ENCODE peak calls at places on chromosomes 2 and 18, in four cellular contexts. N is GM12878, H is HepG2, L is H1. A is an unnamed sample.

GRCh38 chr18:35510071-35511010 is 12.6 kb upstream of the INO80C start:
- DNase-seq in L (peak), N (no peak), H (no peak), A (no peak)

GRCh38 chr2:159855153-159856140 is 57.4 kb upstream of the CD302 start:
- DNase-seq in N (no peak), H (no peak), L (no peak), A (no peak)

GRCh38 chr2:235669269-235669831 is 175.5 kb downstream of the AGAP1 start:
- DNase-seq in H (peak), L (peak), N (no peak), A (no peak)

GRCh38 chr2:53403836-53404413 is 363.7 kb upstream of the CHAC2 start:
- DNase-seq in L (no peak), H (no peak), N (no peak), A (no peak)

GRCh38 chr2:31265234-31265633 is 31.3 kb downstream of the EHD3 start:
- DNase-seq in H (no peak), N (no peak), L (no peak), A (no peak)

GRCh38 chr2:88545118-88545517 is 82.1 kb downstream of the EIF2AK3 start:
- DNase-seq in L (no peak), H (peak), N (no peak), A (peak)

GRCh38 chr2:178322068-178322467 is 127.8 kb downstream of the OSBPL6 start:
- DNase-seq in H (no peak), L (no peak), N (no peak), A (no peak)

GRCh38 chr2:204958371-204958770 is 413.1 kb downstream of the PARD3B start:
- DNase-seq in N (no peak), L (no peak), H (no peak), A (no peak)

GRCh38 chr18:10798727-10799435 is 273.1 kb downstream of the NAPG start:
- DNase-seq in L (no peak), N (no peak), H (peak), A (peak)

GRCh38 chr2:136381722-136382633 is 264.0 kb upstream of the CXCR4 start:
- DNase-seq in H (no peak), L (peak), N (peak), A (no peak)

GRCh38 chr18:67525328-67526110 is 9.0 kb upstream of the DSEL start:
- DNase-seq in H (peak), L (no peak), N (no peak), A (no peak)

GRCh38 chr18:25743661-25744151 is 346.7 kb downstream of the SS18 start:
- DNase-seq in N (no peak), L (peak), H (no peak), A (no peak)

GRCh38 chr18:12933323-12933722 is 14.5 kb upstream of the SEH1L start:
- DNase-seq in H (peak), N (no peak), L (no peak), A (no peak)

GRCh38 chr2:101380376-101380775 is 6.9 kb downstream of the CREG2 start:
- DNase-seq in H (no peak), N (no peak), L (no peak), A (no peak)

GRCh38 chr2:212911011-212911410 is 240.4 kb downstream of the IKZF2 start:
- DNase-seq in H (no peak), L (no peak), N (no peak), A (no peak)

GRCh38 chr2:133660511-133660910 is 92.2 kb upstream of the NCKAP5 start:
- DNase-seq in L (no peak), H (no peak), N (no peak), A (no peak)

GRCh38 chr2:234373791-234374508 is 122.9 kb downstream of the ARL4C start:
- DNase-seq in N (no peak), H (no peak), L (no peak), A (no peak)

GRCh38 chr2:23925702-23926288 is 1.1 kb downstream of the ATAD2B start:
- DNase-seq in L (no peak), H (peak), N (peak), A (peak)

GRCh38 chr2:120949957-120950590 is 214.4 kb downstream of the GLI2 start:
- DNase-seq in N (no peak), L (no peak), H (no peak), A (no peak)

GRCh38 chr2:152552868-152553267 is 164.4 kb downstream of the PRPF40A start:
- DNase-seq in H (no peak), L (no peak), N (no peak), A (no peak)

GRCh38 chr2:240203031-240203841 is 62.8 kb upstream of the OTOS start:
- DNase-seq in N (no peak), L (no peak), H (no peak), A (no peak)

GRCh38 chr18:21314721-21315120 is 72.7 kb downstream of the GREB1L start:
- DNase-seq in L (no peak), H (no peak), N (no peak), A (no peak)

GRCh38 chr2:381919-382833 is 94.3 kb upstream of the ALKAL2 start:
- DNase-seq in N (no peak), L (no peak), H (no peak), A (no peak)

GRCh38 chr2:9818097-9818496 is 25.2 kb upstream of the TAF1B start:
- DNase-seq in L (no peak), H (no peak), N (no peak), A (no peak)

GRCh38 chr18:6917082-6917481 is 187.6 kb downstream of the ARHGAP28 start:
- DNase-seq in H (no peak), L (no peak), N (no peak), A (no peak)

GRCh38 chr2:85394976-85395375 is 15.2 kb downstream of the CAPG start:
- DNase-seq in L (no peak), N (no peak), H (no peak), A (no peak)

GRCh38 chr2:216687646-216688045 is 7.7 kb downstream of the IGFBP5 start:
- DNase-seq in N (no peak), L (peak), H (peak), A (peak)

GRCh38 chr2:143778981-143779380 is 649.8 kb downstream of the ARHGAP15 start:
- DNase-seq in L (no peak), N (no peak), H (no peak), A (no peak)

GRCh38 chr2:85428343-85428881 is 9.9 kb downstream of the SH2D6 start:
- DNase-seq in H (no peak), L (no peak), N (no peak), A (no peak)

GRCh38 chr2:86383844-86384243 is 46.4 kb upstream of the REEP1 start:
- DNase-seq in H (no peak), L (no peak), N (no peak), A (no peak)

GRCh38 chr2:236129935-236130334 is 38.3 kb downstream of the GBX2 start:
- DNase-seq in N (no peak), L (no peak), H (no peak), A (no peak)

GRCh38 chr2:39530423-39530866 is 93.4 kb upstream of the MAP4K3 start:
- DNase-seq in H (no peak), N (no peak), L (no peak), A (no peak)

GRCh38 chr2:200318940-200319435 is 12.5 kb downstream of the SPATS2L start:
- DNase-seq in L (no peak), H (peak), N (no peak), A (no peak)

GRCh38 chr18:295756-296155 is 27.9 kb upstream of the THOC1 start:
- DNase-seq in L (no peak), N (no peak), H (no peak), A (no peak)

GRCh38 chr2:158024288-158024898 is 77.3 kb upstream of the UPP2 start:
- DNase-seq in L (peak), N (no peak), H (peak), A (peak)

GRCh38 chr2:46269545-46270273 is 27.5 kb upstream of the EPAS1 start:
- DNase-seq in N (no peak), H (no peak), L (no peak), A (no peak)

GRCh38 chr2:20327370-20327769 is 23.3 kb downstream of the PUM2 start:
- DNase-seq in L (no peak), H (no peak), N (no peak), A (no peak)

GRCh38 chr2:20330202-20330601 is 20.4 kb downstream of the PUM2 start:
- DNase-seq in H (no peak), L (no peak), N (no peak), A (no peak)

GRCh38 chr2:20322527-20323300 is 27.9 kb downstream of the PUM2 start:
- DNase-seq in H (no peak), N (no peak), L (no peak), A (no peak)

GRCh38 chr2:20326163-20326780 is 24.4 kb downstream of the PUM2 start:
- DNase-seq in H (peak), L (no peak), N (no peak), A (peak)
- TF ChIP-seq SRF in H (no peak), L (no peak), N (no peak), A (no peak)

GRCh38 chr2:30209227-30209626 is 22.1 kb upstream of the LBH start:
- DNase-seq in H (no peak), L (no peak), N (no peak), A (no peak)

GRCh38 chr2:30206461-30207430 is 24.6 kb upstream of the LBH start:
- DNase-seq in L (no peak), H (no peak), N (no peak), A (no peak)

GRCh38 chr2:30205456-30205855 is 25.9 kb upstream of the LBH start:
- DNase-seq in N (no peak), H (no peak), L (no peak), A (no peak)

GRCh38 chr2:30204281-30204680 is 27.1 kb upstream of the LBH start:
- DNase-seq in H (no peak), L (no peak), N (no peak), A (no peak)

GRCh38 chr2:30208453-30208852 is 22.9 kb upstream of the LBH start:
- DNase-seq in H (peak), L (peak), N (no peak), A (peak)
- TF ChIP-seq CHD2 in H (no peak), L (no peak), N (no peak), A (no peak)

DNA sequence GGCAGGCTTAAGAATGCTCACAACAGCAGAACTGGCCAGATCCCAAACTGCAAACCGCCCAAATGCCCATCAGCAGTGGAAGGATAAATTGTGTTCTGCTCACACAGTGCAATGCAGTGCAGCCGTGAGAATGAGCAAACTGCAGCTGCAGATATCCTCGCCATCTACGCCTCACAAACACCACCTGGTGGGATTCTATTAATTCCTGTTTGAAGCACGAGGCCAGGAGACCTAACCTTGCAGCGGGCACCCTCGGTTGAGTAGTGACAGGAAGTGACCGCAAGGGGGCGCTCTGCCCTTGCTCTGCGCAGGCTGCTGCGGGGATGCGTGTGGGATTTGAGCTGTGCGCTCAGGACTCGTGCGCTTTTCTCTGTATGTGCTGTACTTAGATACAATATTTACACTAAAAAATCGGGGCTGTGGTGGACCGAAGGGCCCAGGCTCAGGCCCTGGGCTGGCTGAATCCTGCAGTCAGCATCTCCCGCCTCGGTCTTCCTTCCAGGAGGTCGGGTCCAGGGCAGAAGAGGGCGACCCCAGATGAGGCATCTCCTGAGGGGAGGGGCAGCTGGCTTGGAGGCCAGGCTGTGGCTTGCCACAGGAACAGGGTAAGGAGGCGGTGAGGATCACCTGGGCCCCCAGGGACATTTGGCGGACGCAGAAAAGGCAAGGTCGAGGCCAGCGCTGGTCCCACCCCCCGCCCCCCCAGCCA is 19.8 kb upstream of the PDIA6 start:
- DNase-seq in H (peak), L (peak), N (peak), A (peak)
- TF ChIP-seq SRF in H (no peak), L (no peak), N (no peak), A (no peak)

DNA sequence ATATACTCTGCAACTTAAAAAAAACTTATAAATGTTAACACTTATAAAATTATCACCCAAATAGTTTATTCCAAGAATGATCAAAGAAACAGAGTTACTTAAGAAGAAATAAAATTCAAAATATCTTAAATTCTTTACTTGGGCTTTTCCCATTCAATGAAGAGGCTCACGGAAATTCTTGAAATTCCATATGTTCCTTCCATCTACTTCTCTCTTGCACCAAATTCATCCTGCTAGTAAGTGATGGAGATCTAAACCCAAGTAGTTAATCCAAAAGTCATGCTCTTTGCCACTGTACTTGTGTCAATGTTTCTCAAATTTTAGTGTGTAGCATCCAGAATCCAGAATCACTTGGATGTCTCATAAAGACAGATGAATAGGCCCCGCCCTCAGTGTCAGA is 465.9 kb downstream of the TXNL1 start:
- DNase-seq in L (no peak), N (no peak), H (no peak), A (no peak)
- TF ChIP-seq CHD2 in L (no peak), N (no peak), H (no peak), A (no peak)

DNA sequence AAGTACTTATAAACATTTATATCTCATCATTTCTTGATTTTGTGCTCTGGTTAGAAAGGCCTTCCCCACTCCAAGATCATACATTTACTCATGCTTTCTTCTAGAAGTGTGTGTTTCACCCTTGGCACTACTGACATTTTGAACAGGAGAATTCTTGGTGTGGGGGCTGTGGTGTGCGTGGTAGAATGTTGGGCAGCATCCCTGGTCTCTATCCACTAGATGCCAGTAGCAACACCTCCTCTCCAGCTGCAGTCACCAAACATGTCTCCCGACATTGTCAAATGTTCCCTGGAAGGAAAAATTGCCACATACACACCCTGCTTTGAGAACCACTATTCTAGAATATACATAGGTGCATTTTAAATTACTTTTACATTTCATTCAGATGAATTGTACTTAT is 8.7 kb upstream of the TGIF1 start:
- DNase-seq in H (peak), L (no peak), N (no peak), A (peak)
- TF ChIP-seq SRF in H (no peak), L (no peak), N (no peak), A (no peak)

DNA sequence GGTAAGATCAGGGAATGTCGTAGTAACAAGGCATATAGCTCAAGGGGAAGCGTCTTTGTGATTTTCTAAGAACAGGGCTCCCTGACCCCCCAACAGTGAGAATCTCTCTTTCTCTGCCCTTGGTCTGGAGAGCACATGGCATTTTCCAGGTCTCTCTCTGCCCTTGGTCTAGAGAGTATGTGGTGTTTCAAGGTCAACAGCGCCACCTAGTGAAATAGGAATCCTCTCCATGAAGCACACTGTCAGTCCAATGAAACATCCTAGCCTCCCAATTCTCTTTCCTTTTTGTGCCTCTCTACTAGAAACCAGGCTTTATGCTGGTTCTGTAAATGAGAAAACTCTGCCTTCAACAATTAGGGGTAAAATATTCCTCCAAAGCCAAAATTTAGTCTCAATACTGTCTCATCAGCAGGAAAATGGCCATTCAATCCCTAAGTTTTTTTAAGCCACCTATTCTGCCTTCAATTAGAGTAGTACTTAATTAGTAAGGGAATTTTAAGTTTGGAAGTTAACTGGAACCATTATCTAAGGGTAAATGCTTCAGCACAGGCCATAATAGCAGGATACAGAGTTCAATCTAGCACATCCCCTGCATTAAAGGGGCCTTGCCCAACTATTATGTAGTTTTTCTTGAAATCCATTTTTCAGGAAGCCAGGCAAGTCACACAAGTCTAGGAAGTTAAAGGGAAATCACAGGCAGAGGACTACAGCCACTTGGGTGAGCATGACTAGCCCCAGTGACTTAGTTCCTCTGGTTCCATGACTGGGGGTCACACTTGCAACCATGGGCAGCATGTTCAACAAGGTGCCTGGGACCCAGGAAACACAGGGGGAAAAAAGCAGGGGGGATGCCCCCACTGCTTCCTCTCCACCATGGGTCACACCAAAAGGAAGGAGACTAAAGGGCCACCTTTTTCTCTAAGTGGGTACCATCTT is 12.4 kb downstream of the DYM start:
- DNase-seq in N (no peak), L (no peak), H (peak), A (peak)
- TF ChIP-seq CHD2 in N (no peak), L (no peak), H (no peak), A (no peak)

GRCh38 chr2:238874330-238875050 is 26.6 kb downstream of the TWIST2 start:
- DNase-seq in L (no peak), N (no peak), H (no peak), A (no peak)

GRCh38 chr2:238873841-238874240 is 26.0 kb downstream of the TWIST2 start:
- DNase-seq in N (no peak), L (no peak), H (no peak), A (no peak)

GRCh38 chr2:238872628-238873400 is 24.9 kb downstream of the TWIST2 start:
- DNase-seq in L (no peak), H (no peak), N (no peak), A (no peak)

GRCh38 chr2:238873401-238873801 is 25.5 kb downstream of the TWIST2 start:
- DNase-seq in L (no peak), N (no peak), H (no peak), A (no peak)

DNA sequence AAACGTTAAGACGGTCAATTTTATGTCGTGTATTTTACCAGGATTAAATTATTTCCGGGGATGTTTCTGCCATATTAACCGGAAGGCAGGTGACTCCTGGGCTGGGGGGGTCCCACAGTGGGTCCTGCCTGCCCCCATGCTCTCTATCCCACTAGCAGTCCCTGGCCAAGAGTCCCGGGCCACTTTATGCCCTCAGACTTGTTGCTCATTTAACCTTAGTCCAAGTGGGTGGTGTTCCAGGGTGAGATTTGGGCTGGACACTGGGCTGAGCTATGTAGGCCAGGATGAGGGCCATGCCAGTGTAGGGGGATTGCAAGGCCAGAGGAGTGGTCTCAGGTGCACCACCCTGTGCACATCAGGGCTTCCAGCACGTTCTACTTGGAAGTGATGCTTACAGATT is 24.1 kb downstream of the TWIST2 start:
- DNase-seq in H (no peak), L (no peak), N (no peak), A (no peak)
- TF ChIP-seq SRF in H (no peak), L (no peak), N (no peak), A (no peak)

GRCh38 chr2:168024459-168024858 is 222.9 kb downstream of the STK39 start:
- DNase-seq in N (no peak), L (no peak), H (no peak), A (no peak)

GRCh38 chr2:168025487-168026203 is 221.8 kb downstream of the STK39 start:
- DNase-seq in L (no peak), N (no peak), H (no peak), A (no peak)

GRCh38 chr2:168029071-168029470 is 218.3 kb downstream of the STK39 start:
- DNase-seq in N (no peak), L (no peak), H (no peak), A (no peak)

GRCh38 chr2:168030862-168031624 is 216.4 kb downstream of the STK39 start:
- DNase-seq in N (peak), H (no peak), L (no peak), A (no peak)

GRCh38 chr2:168028377-168028776 is 219.0 kb downstream of the STK39 start:
- DNase-seq in H (peak), L (no peak), N (no peak), A (no peak)
- TF ChIP-seq CHD2 in H (no peak), L (no peak), N (no peak), A (no peak)